ENCODE peak calls at places on chromosomes 1 and 21, in six cellular contexts. T is AG04450; D is stimulated activated CD4-positive, alpha-beta T cell treated with anti-CD3 and anti-CD28 coated beads, Interleukin-4, amount 100 ng/mL, for 1 hour; C is endothelial cell; L is EL; E is neural crest cell. B is an unnamed sample.
A peak's percentile ranks its signal among the peaks of the same experiment; 100 is the strongest.

GRCh38 chr21:26169611-26170470 is 729 bp downstream of the APP start:
- DNase-seq in T (no peak), D (peak; percentile 50), C (peak; percentile 52), L (peak; percentile 79), E (peak; percentile 46), B (no peak)

GRCh38 chr21:42381347-42381984 is 14.4 kb downstream of the TMPRSS3 start:
- DNase-seq in T (no peak), D (peak; percentile 30), C (peak; percentile 17), L (peak; percentile 8), E (no peak), B (no peak)

GRCh38 chr21:18499761-18500376 is 96.3 kb upstream of the TMPRSS15 start:
- DNase-seq in T (no peak), D (peak; percentile 7), C (peak; percentile 61), L (peak; percentile 2), E (peak; percentile 67), B (no peak)

GRCh38 chr1:2583871-2584341 is 2.7 kb upstream of the PRXL2B start:
- DNase-seq in T (no peak), D (peak; percentile 36), C (no peak), L (no peak), E (no peak), B (no peak)

GRCh38 chr1:42807056-42807668 is 9.8 kb upstream of the ERMAP start:
- DNase-seq in T (no peak), D (no peak), C (no peak), L (no peak), E (no peak), B (no peak)

GRCh38 chr21:16841917-16842316 is 670.9 kb upstream of the CXADR start:
- DNase-seq in T (no peak), D (no peak), C (no peak), L (no peak), E (no peak), B (no peak)

GRCh38 chr1:185864889-185865288 is 130.7 kb downstream of the HMCN1 start:
- DNase-seq in T (peak; percentile 61), D (no peak), C (no peak), L (peak; percentile 85), E (no peak), B (peak; percentile 32)

GRCh38 chr1:41811978-41812852 is 106.5 kb downstream of the HIVEP3 start:
- DNase-seq in T (peak; percentile 71), D (peak; percentile 47), C (peak; percentile 71), L (peak; percentile 89), E (peak; percentile 40), B (peak; percentile 55)

GRCh38 chr1:201790261-201790660 is 38.7 kb upstream of the IPO9 start:
- DNase-seq in T (no peak), D (no peak), C (no peak), L (peak; percentile 69), E (no peak), B (no peak)

GRCh38 chr1:1306070-1306660 is 1.6 kb downstream of the ACAP3 start:
- DNase-seq in T (no peak), D (no peak), C (no peak), L (peak; percentile 55), E (no peak), B (no peak)

GRCh38 chr1:46532498-46533178 is 18.8 kb downstream of the KNCN start:
- DNase-seq in T (no peak), D (peak; percentile 77), C (peak; percentile 75), L (peak; percentile 65), E (peak; percentile 74), B (no peak)

GRCh38 chr1:33402234-33402633 is 28.7 kb downstream of the PHC2 start:
- DNase-seq in T (no peak), D (no peak), C (no peak), L (no peak), E (no peak), B (no peak)

GRCh38 chr1:71641013-71641412 is 560.2 kb upstream of the ZRANB2 start:
- DNase-seq in T (no peak), D (no peak), C (no peak), L (no peak), E (no peak), B (no peak)

GRCh38 chr1:145729661-145730436 is 10.6 kb downstream of the CD160 start:
- DNase-seq in T (no peak), D (no peak), C (no peak), L (no peak), E (no peak), B (no peak)

GRCh38 chr1:84090447-84091244 is 53.4 kb upstream of the PRKACB start:
- DNase-seq in T (no peak), D (no peak), C (no peak), L (no peak), E (no peak), B (no peak)

GRCh38 chr21:14215971-14216621 is at the start of gene RBM11:
- DNase-seq in T (no peak), D (peak; percentile 83), C (peak; percentile 91), L (peak; percentile 42), E (peak; percentile 59), B (no peak)

GRCh38 chr1:15322648-15323350 is 75.8 kb downstream of the FHAD1 start:
- DNase-seq in T (no peak), D (peak; percentile 13), C (no peak), L (peak; percentile 15), E (no peak), B (no peak)

B was measured in brain pericyte.